ENCODE peak calls at places on chromosomes 5 and 9, in nine cellular contexts. X, G, M, K, W, V, L, E and I are unnamed samples.

GRCh38 chr5:143024227-143024920 is 254.2 kb downstream of the ARHGAP26 start:
- DNase-seq in X (no peak), G (no peak), M (no peak), K (no peak), W (no peak), V (no peak), L (no peak), E (no peak), I (no peak)

GRCh38 chr5:136192015-136192525 is 892 bp downstream of the SMIM32 start:
- DNase-seq in X (no peak), G (no peak), M (peak; percentile 61), K (no peak), W (no peak), V (no peak), L (no peak), E (no peak), I (no peak)

GRCh38 chr5:1765141-1765879 is 34.3 kb downstream of the MRPL36 start:
- DNase-seq in X (no peak), G (peak; percentile 31), M (no peak), K (no peak), W (no peak), V (no peak), L (no peak), E (no peak), I (no peak)

GRCh38 chr5:61280205-61280604 is 51.9 kb upstream of the ZSWIM6 start:
- DNase-seq in X (peak; percentile 21), G (no peak), M (no peak), K (peak; percentile 15), W (no peak), V (no peak), L (no peak), E (no peak), I (no peak)

GRCh38 chr9:97321681-97322080 is 14.2 kb downstream of the CCDC180 start:
- DNase-seq in X (no peak), G (no peak), M (no peak), K (no peak), W (no peak), V (no peak), L (no peak), E (no peak), I (no peak)

GRCh38 chr5:149325894-149326293 is 19.4 kb upstream of the GRPEL2 start:
- DNase-seq in X (no peak), G (no peak), M (no peak), K (no peak), W (no peak), V (no peak), L (no peak), E (no peak), I (no peak)

GRCh38 chr5:136033848-136034247 is 5.1 kb downstream of the TGFBI start:
- DNase-seq in X (no peak), G (no peak), M (no peak), K (no peak), W (no peak), V (no peak), L (no peak), E (no peak), I (no peak)

GRCh38 chr5:54969856-54970828 is 15.3 kb downstream of the ESM1 start:
- DNase-seq in X (no peak), G (no peak), M (no peak), K (no peak), W (no peak), V (no peak), L (no peak), E (no peak), I (no peak)

GRCh38 chr5:169548315-169548714 is 35.3 kb upstream of the SPDL1 start:
- DNase-seq in X (no peak), G (no peak), M (no peak), K (no peak), W (no peak), V (no peak), L (no peak), E (no peak), I (no peak)